ENCODE peak calls at places on chromosomes 2 and 18, in five cellular contexts. K is HCT116, Y is SK-N-SH, W is K562, D is HepG2. N is an unnamed sample. For H3K4me1, the result is how much of the 10 kb centered on the place peaks cover.

GRCh38 chr18:79457652-79458051 is 61.9 kb downstream of the NFATC1 start:
- DNase-seq in D (no peak), W (no peak), Y (no peak), K (no peak), N (no peak)

GRCh38 chr2:138752231-138752956 is 27.8 kb downstream of the NXPH2 start:
- DNase-seq in D (no peak), Y (no peak), W (no peak), K (peak), N (no peak)

GRCh38 chr18:61322265-61322873 is 10.9 kb upstream of the CDH20 start:
- DNase-seq in D (peak), Y (peak), W (peak), K (peak), N (peak)

GRCh38 chr2:174012347-174013309 is 47.5 kb upstream of the SP3 start:
- DNase-seq in D (no peak), K (no peak), Y (no peak), W (peak), N (no peak)

GRCh38 chr2:1884933-1885580 is 140.7 kb upstream of the PXDN start:
- DNase-seq in K (no peak), D (no peak), Y (no peak), W (no peak), N (no peak)

GRCh38 chr2:150596071-150596470 is 108.6 kb upstream of the RND3 start:
- DNase-seq in Y (no peak), W (no peak), K (no peak), D (no peak), N (no peak)

GRCh38 chr2:37454851-37455762 is 110.7 kb downstream of the QPCT start:
- DNase-seq in K (no peak), D (no peak), W (no peak), Y (no peak), N (no peak)

GRCh38 chr18:22783662-22784076 is 149.5 kb upstream of the RBBP8 start:
- DNase-seq in W (no peak), D (peak), K (no peak), Y (no peak), N (peak)

GRCh38 chr2:71679481-71679880 is 226.1 kb downstream of the DYSF start:
- DNase-seq in K (no peak), W (no peak), Y (no peak), D (no peak), N (no peak)

GRCh38 chr18:49961271-49961670 is 147.9 kb upstream of the ACAA2 start:
- DNase-seq in Y (no peak), K (no peak), D (no peak), W (no peak), N (no peak)

GRCh38 chr18:11561293-11561692 is 48.1 kb upstream of the SLC35G4 start:
- DNase-seq in W (no peak), D (no peak), Y (no peak), K (no peak), N (no peak)

DNA sequence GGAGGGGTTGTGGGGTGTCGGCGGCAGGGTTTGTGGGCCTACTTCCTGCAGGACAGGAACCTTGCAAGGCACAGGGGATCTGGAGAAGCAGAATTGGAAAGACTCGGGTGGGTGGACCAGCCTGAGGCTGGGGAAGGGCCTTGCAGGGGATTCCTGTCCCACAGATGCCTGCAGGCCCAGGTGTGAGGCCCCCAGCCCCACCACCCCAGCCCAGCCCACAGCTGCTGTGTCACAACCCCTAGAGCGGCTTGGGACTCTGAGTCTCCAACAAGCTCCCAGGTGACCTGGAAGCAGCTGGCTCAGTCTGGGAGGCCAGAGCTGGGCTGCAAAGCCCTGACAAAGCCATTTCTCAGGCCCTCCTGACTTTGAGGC is 93.1 kb downstream of the ZFP36L2 start:
- DNase-seq in K (no peak), D (no peak), W (no peak), Y (peak), N (no peak)
- H3K4me1 ChIP-seq in K (under half), D (half or more), W (under half), Y (under half), N (under half)

DNA sequence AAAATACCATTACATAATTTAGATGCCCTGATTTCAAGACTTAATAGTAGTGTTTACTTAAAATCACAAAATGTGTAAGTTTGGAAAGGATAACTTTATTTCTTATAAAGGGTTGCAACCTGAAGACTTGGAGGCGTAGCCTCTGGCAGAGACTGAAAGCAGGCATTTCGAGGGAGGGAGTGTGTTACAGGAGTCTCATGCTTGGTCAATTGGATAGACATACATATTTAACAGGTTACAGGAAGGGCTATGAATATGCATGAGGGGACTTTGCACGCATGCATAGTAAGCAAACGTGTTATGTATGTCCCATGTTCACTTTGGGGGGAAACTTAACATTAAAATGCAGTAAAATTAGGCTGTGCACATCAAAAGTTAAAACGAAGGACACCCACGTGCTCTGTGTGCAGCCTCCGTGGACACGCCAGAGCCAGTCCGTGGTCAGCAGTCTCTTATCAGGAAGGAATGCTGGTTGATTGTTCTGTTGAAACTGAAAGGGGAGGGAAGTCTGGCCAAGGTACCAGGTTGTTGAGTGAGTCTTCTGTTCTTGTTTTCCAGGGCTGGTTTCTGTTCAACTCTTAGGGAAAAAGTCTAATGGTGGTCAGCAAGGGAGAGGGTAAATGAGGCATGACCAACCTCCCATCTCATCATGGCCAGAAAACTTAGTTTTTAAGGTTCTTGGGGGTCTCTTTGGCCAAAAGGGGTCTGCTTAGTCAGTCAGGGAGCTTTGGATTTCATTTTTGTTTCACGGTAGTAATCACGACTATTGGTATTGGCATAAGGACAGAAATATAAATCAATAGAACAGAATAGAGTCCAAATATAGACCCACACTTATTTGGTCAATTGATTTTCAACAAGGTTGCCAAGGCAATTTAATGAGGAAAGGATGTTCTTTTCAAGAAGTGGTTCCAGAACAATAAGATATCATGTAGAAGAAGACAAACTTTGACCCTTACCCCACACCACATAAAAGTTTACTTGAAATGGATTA is 121.9 kb downstream of the MCFD2 start:
- DNase-seq in Y (no peak), K (no peak), D (peak), W (no peak), N (no peak)
- TF ChIP-seq YY1 in Y (no peak), K (no peak), D (no peak), W (no peak), N (no peak)

GRCh38 chr2:21028021-21028947 is 15.6 kb downstream of the APOB start:
- DNase-seq in K (no peak), D (no peak), Y (no peak), W (no peak), N (no peak)

GRCh38 chr2:21032338-21033236 is 11.3 kb downstream of the APOB start:
- DNase-seq in K (no peak), W (no peak), Y (no peak), D (no peak), N (no peak)

GRCh38 chr2:21030983-21031968 is 12.6 kb downstream of the APOB start:
- DNase-seq in K (no peak), W (no peak), D (no peak), Y (no peak), N (no peak)

GRCh38 chr2:21026479-21027282 is 17.2 kb downstream of the APOB start:
- DNase-seq in W (no peak), D (no peak), K (no peak), Y (no peak), N (no peak)

DNA sequence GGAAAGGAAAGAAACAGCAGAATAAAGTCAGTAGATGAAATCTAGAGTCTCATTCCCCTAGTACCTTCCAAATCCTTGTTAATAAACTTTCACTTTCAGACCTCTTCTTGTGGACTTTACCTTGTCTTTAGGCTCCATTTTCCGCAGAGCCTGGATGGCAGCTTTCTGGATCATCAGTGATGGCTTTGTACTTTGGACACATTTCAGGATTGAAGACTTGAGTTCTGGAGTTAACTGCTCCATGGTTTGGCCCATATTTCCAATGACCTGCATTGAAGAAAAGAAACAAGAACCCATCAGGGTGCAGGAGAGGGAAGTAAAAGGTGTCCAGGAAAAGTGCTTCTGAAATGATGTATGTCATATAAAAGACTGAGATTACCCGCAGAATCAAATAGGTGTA is 14.4 kb downstream of the APOB start:
- DNase-seq in Y (no peak), W (no peak), K (no peak), D (no peak), N (no peak)
- H3K4me1 ChIP-seq in Y (under half), W (under half), K (under half), D (half or more), N (under half)

GRCh38 chr2:208069186-208069585 is 43.9 kb upstream of the PLEKHM3 start:
- DNase-seq in K (no peak), W (no peak), D (no peak), Y (peak), N (no peak)
- TF ChIP-seq YY1 in K (no peak), W (no peak), D (no peak), Y (no peak), N (no peak)

DNA sequence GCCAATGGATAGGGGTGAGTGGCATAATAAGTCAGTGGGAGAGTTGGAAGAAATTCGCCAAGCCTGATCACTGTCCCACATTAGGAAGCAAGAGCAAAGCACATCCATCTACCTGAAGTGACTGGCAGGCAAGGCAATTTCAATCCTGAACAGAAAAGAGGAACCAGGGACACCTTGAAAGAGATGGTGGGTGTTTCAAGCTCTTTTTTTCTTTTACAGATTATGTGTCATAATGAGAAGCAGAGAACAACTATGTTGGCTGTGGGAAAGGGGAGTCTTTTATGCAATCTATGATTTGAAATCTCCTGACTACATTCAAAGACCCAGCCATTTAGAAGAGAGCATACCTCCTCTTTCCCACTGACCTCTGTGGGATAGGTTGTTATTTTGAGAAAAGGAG is 63.5 kb downstream of the TGIF1 start:
- DNase-seq in W (no peak), Y (no peak), D (no peak), K (no peak), N (no peak)
- H3K4me1 ChIP-seq in W (under half), Y (under half), D (under half), K (under half), N (under half)

N was measured in NT2/D1.